ENCODE peak calls at places on chromosomes 11 and 22, in ten cellular contexts. R is suprapubic skin, S is AG04450, W is kidney epithelial cell, O is vagina, M is dorsolateral prefrontal cortex, U is fibroblast of the aortic adventitia, V is GM06990, I is left lung, P is RWPE1. F is an unnamed sample.

GRCh38 chr22:39090426-39091064 is 6.5 kb upstream of the APOBEC3H start:
- DNase-seq in R (no peak), S (no peak), W (no peak), O (no peak), M (no peak), U (no peak), V (no peak), I (peak), P (peak), F (no peak)

GRCh38 chr11:67117667-67118058 is 1.4 kb upstream of the KDM2A start:
- DNase-seq in R (no peak), S (no peak), W (no peak), O (no peak), M (peak), U (no peak), V (peak), I (peak), P (no peak), F (no peak)

GRCh38 chr22:49154433-49154832 is 673.2 kb downstream of the BRD1 start:
- DNase-seq in R (no peak), S (no peak), W (no peak), O (no peak), M (no peak), U (no peak), V (no peak), I (no peak), P (no peak), F (no peak)

GRCh38 chr11:63666874-63667273 is 4.3 kb downstream of the ATL3 start:
- DNase-seq in R (no peak), S (peak), W (no peak), O (no peak), M (no peak), U (peak), V (no peak), I (no peak), P (no peak), F (no peak)

GRCh38 chr11:75538150-75538942 is 12.6 kb upstream of the GDPD5 start:
- DNase-seq in R (no peak), S (no peak), W (no peak), O (no peak), M (no peak), U (no peak), V (no peak), I (no peak), P (no peak), F (no peak)

GRCh38 chr11:6248248-6248647 is 9.4 kb downstream of the CNGA4 start:
- DNase-seq in R (no peak), S (peak), W (no peak), O (no peak), M (no peak), U (peak), V (no peak), I (no peak), P (no peak), F (no peak)

GRCh38 chr22:28442951-28443876 is 236.4 kb downstream of the TTC28 start:
- DNase-seq in R (peak), S (no peak), W (peak), O (no peak), M (peak), U (peak), V (no peak), I (peak), P (peak), F (no peak)

GRCh38 chr11:13260963-13261599 is 16.5 kb upstream of the BMAL1 start:
- DNase-seq in R (no peak), S (no peak), W (no peak), O (no peak), M (no peak), U (peak), V (no peak), I (no peak), P (peak), F (no peak)

GRCh38 chr11:125188021-125188420 is 23.5 kb downstream of the PKNOX2 start:
- DNase-seq in R (no peak), S (no peak), W (no peak), O (no peak), M (no peak), U (no peak), V (no peak), I (no peak), P (peak), F (no peak)

GRCh38 chr11:64650923-64651523 is 60.0 kb downstream of the SLC22A12 start:
- DNase-seq in R (no peak), S (no peak), W (no peak), O (no peak), M (no peak), U (peak), V (no peak), I (no peak), P (peak), F (no peak)

GRCh38 chr22:49576241-49577141 is 251.2 kb downstream of the BRD1 start:
- DNase-seq in R (no peak), S (no peak), W (no peak), O (no peak), M (peak), U (no peak), V (no peak), I (no peak), P (no peak), F (no peak)

GRCh38 chr11:114367244-114367957 is 32.9 kb downstream of the C11orf71 start:
- DNase-seq in R (no peak), S (no peak), W (no peak), O (no peak), M (no peak), U (no peak), V (no peak), I (no peak), P (no peak), F (no peak)

GRCh38 chr11:48116843-48117242 is 99.8 kb upstream of the OR4B1 start:
- DNase-seq in R (no peak), S (no peak), W (no peak), O (no peak), M (no peak), U (no peak), V (no peak), I (no peak), P (no peak), F (no peak)

GRCh38 chr11:122784325-122785155 is 53.8 kb upstream of the CRTAM start:
- DNase-seq in R (no peak), S (peak), W (no peak), O (peak), M (no peak), U (peak), V (no peak), I (no peak), P (peak), F (no peak)

GRCh38 chr11:102110761-102111010 is 439 bp downstream of the YAP1 start:
- DNase-seq in R (no peak), S (no peak), W (no peak), O (no peak), M (no peak), U (no peak), V (no peak), I (no peak), P (peak), F (no peak)

GRCh38 chr11:102111787-102112653 is 1.8 kb downstream of the YAP1 start:
- DNase-seq in R (no peak), S (no peak), W (no peak), O (peak), M (no peak), U (peak), V (no peak), I (peak), P (peak), F (no peak)

GRCh38 chr11:102109896-102110760 is at the start of gene YAP1:
- DNase-seq in R (peak), S (no peak), W (no peak), O (peak), M (peak), U (peak), V (peak), I (peak), P (peak), F (peak)

GRCh38 chr11:102112654-102112926 is 2.3 kb downstream of the YAP1 start:
- DNase-seq in R (no peak), S (no peak), W (no peak), O (no peak), M (no peak), U (no peak), V (no peak), I (no peak), P (no peak), F (no peak)

GRCh38 chr11:102111011-102111786 is 952 bp downstream of the YAP1 start:
- DNase-seq in R (peak), S (no peak), W (no peak), O (peak), M (no peak), U (peak), V (peak), I (peak), P (peak), F (peak)
- TF ChIP-seq CTCF in R (no peak), S (peak), W (peak), O (peak), M (no peak), U (peak), V (no peak), I (no peak), P (peak), F (no peak)

GRCh38 chr22:40203568-40203967 is 25.8 kb downstream of the TNRC6B start:
- DNase-seq in R (no peak), S (no peak), W (no peak), O (no peak), M (no peak), U (no peak), V (no peak), I (no peak), P (no peak), F (no peak)
- TF ChIP-seq CTCF in R (no peak), S (no peak), W (no peak), O (no peak), M (no peak), U (no peak), V (no peak), I (no peak), P (no peak), F (no peak)

GRCh38 chr22:46681010-46681409 is 57.0 kb downstream of the CERK start:
- DNase-seq in R (no peak), S (no peak), W (no peak), O (no peak), M (no peak), U (no peak), V (no peak), I (no peak), P (no peak), F (no peak)
- TF ChIP-seq CTCF in R (peak), S (peak), W (peak), O (no peak), M (no peak), U (no peak), V (peak), I (peak), P (no peak), F (no peak)

GRCh38 chr11:87228820-87229219 is 191.1 kb downstream of the TMEM135 start:
- DNase-seq in R (no peak), S (no peak), W (no peak), O (no peak), M (no peak), U (no peak), V (no peak), I (no peak), P (no peak), F (no peak)
- TF ChIP-seq CTCF in R (no peak), S (no peak), W (no peak), O (no peak), M (no peak), U (no peak), V (no peak), I (no peak), P (no peak), F (no peak)

GRCh38 chr22:44952863-44953790 is 56.7 kb downstream of the PHF21B start:
- DNase-seq in R (no peak), S (no peak), W (no peak), O (no peak), M (no peak), U (no peak), V (no peak), I (no peak), P (no peak), F (no peak)

GRCh38 chr22:44955102-44955501 is 54.7 kb downstream of the PHF21B start:
- DNase-seq in R (no peak), S (no peak), W (no peak), O (no peak), M (no peak), U (no peak), V (peak), I (no peak), P (no peak), F (no peak)

GRCh38 chr22:44954113-44954512 is 55.7 kb downstream of the PHF21B start:
- DNase-seq in R (no peak), S (no peak), W (no peak), O (no peak), M (no peak), U (no peak), V (peak), I (no peak), P (no peak), F (no peak)

GRCh38 chr22:44956835-44957234 is 53.0 kb downstream of the PHF21B start:
- DNase-seq in R (no peak), S (no peak), W (no peak), O (no peak), M (no peak), U (no peak), V (no peak), I (no peak), P (no peak), F (no peak)

GRCh38 chr22:44957267-44957905 is 52.4 kb downstream of the PHF21B start:
- DNase-seq in R (no peak), S (no peak), W (no peak), O (no peak), M (no peak), U (peak), V (no peak), I (no peak), P (no peak), F (no peak)
- TF ChIP-seq CTCF in R (no peak), S (peak), W (no peak), O (no peak), M (no peak), U (peak), V (peak), I (no peak), P (no peak), F (no peak)